ENCODE peak calls at places on chromosome 4, in four cellular contexts. One of them, this sample, is unnamed.

GRCh38 chr4:101282076-101282844 is 65.1 kb downstream of the PPP3CA start:
- DNase-seq in K562: no peak
- DNase-seq in GM12878: no peak
- DNase-seq in HepG2: no peak
- DNase-seq in this sample: no peak

GRCh38 chr4:45453258-45453841 is 670.5 kb downstream of the GABRG1 start:
- DNase-seq in K562: no peak
- DNase-seq in GM12878: no peak
- DNase-seq in HepG2: peak
- DNase-seq in this sample: peak

GRCh38 chr4:82469776-82470345 is 39.5 kb downstream of the ENOPH1 start:
- DNase-seq in K562: no peak
- DNase-seq in GM12878: no peak
- DNase-seq in HepG2: peak
- DNase-seq in this sample: no peak

GRCh38 chr4:3486556-3487270 is 23.6 kb downstream of the DOK7 start:
- DNase-seq in K562: no peak
- DNase-seq in GM12878: no peak
- DNase-seq in HepG2: no peak
- DNase-seq in this sample: no peak

GRCh38 chr4:153228512-153229145 is 24.4 kb downstream of the TRIM2 start:
- DNase-seq in K562: no peak
- DNase-seq in GM12878: no peak
- DNase-seq in HepG2: no peak
- DNase-seq in this sample: no peak

GRCh38 chr4:20192754-20193521 is 58.8 kb upstream of the SLIT2 start:
- DNase-seq in K562: no peak
- DNase-seq in GM12878: no peak
- DNase-seq in HepG2: no peak
- DNase-seq in this sample: no peak

GRCh38 chr4:106245176-106245575 is 70.8 kb downstream of the TBCK start:
- DNase-seq in K562: no peak
- DNase-seq in GM12878: no peak
- DNase-seq in HepG2: peak
- DNase-seq in this sample: no peak

GRCh38 chr4:40333921-40334352 is 1.2 kb upstream of the CHRNA9 start:
- DNase-seq in K562: no peak
- DNase-seq in GM12878: no peak
- DNase-seq in HepG2: no peak
- DNase-seq in this sample: peak

GRCh38 chr4:143250617-143251016 is 65.9 kb downstream of the USP38 start:
- DNase-seq in K562: no peak
- DNase-seq in GM12878: no peak
- DNase-seq in HepG2: no peak
- DNase-seq in this sample: no peak

GRCh38 chr4:38314663-38315062 is 349.3 kb upstream of the KLF3 start:
- DNase-seq in K562: no peak
- DNase-seq in GM12878: no peak
- DNase-seq in HepG2: peak
- DNase-seq in this sample: no peak

DNA sequence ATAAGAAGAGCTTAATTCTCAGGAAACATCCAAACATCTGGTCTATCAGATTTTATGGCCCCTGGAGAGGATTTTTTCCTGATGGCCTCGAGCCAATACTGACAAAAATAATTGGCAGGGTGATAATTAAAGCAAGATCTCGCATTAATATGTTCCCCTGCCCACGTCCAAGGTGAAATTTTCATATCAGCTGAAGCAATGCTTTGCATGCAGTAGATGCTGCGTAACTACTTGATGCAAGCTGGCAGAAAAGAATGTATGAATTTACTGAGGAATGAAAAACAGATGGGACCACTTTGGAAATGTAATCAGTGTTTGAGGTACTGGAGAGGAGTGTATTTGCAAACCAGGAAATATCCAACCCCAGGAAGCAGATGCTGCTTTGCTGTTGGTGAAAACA is 36.8 kb upstream of the REST start:
- DNase-seq in K562: no peak
- DNase-seq in GM12878: no peak
- DNase-seq in HepG2: no peak
- DNase-seq in this sample: no peak
- TF ChIP-seq TARDBP in K562: no peak
- TF ChIP-seq TARDBP in GM12878: no peak
- TF ChIP-seq TARDBP in HepG2: no peak
- TF ChIP-seq TARDBP in this sample: no peak

GRCh38 chr4:163554870-163555465 is 60.5 kb downstream of the TMA16 start:
- DNase-seq in K562: no peak
- DNase-seq in GM12878: no peak
- DNase-seq in HepG2: no peak
- DNase-seq in this sample: no peak
- TF ChIP-seq TARDBP in K562: no peak
- TF ChIP-seq TARDBP in GM12878: no peak
- TF ChIP-seq TARDBP in HepG2: no peak
- TF ChIP-seq TARDBP in this sample: no peak

GRCh38 chr4:78454016-78454415 is 97.6 kb upstream of the ANXA3 start:
- DNase-seq in K562: no peak
- DNase-seq in GM12878: no peak
- DNase-seq in HepG2: no peak
- DNase-seq in this sample: no peak
- TF ChIP-seq TARDBP in K562: no peak
- TF ChIP-seq TARDBP in GM12878: no peak
- TF ChIP-seq TARDBP in HepG2: no peak
- TF ChIP-seq TARDBP in this sample: no peak

GRCh38 chr4:185589067-185589844 is 53.9 kb upstream of the PDLIM3 start:
- DNase-seq in K562: no peak
- DNase-seq in GM12878: no peak
- DNase-seq in HepG2: no peak
- DNase-seq in this sample: no peak

GRCh38 chr4:185591679-185592141 is 56.4 kb upstream of the PDLIM3 start:
- DNase-seq in K562: no peak
- DNase-seq in GM12878: no peak
- DNase-seq in HepG2: peak
- DNase-seq in this sample: no peak

GRCh38 chr4:185590982-185591381 is 55.7 kb upstream of the PDLIM3 start:
- DNase-seq in K562: no peak
- DNase-seq in GM12878: no peak
- DNase-seq in HepG2: no peak
- DNase-seq in this sample: no peak

GRCh38 chr4:185592438-185592837 is 57.1 kb upstream of the PDLIM3 start:
- DNase-seq in K562: no peak
- DNase-seq in GM12878: no peak
- DNase-seq in HepG2: no peak
- DNase-seq in this sample: no peak

GRCh38 chr4:185592845-185593488 is 57.7 kb upstream of the PDLIM3 start:
- DNase-seq in K562: no peak
- DNase-seq in GM12878: no peak
- DNase-seq in HepG2: no peak
- DNase-seq in this sample: no peak
- TF ChIP-seq TARDBP in K562: no peak
- TF ChIP-seq TARDBP in GM12878: no peak
- TF ChIP-seq TARDBP in HepG2: no peak
- TF ChIP-seq TARDBP in this sample: no peak

GRCh38 chr4:183356173-183356825 is 34.1 kb upstream of the CLDN24 start:
- DNase-seq in K562: no peak
- DNase-seq in GM12878: no peak
- DNase-seq in HepG2: no peak
- DNase-seq in this sample: no peak

GRCh38 chr4:183354213-183354612 is 32.0 kb upstream of the CLDN24 start:
- DNase-seq in K562: no peak
- DNase-seq in GM12878: no peak
- DNase-seq in HepG2: peak
- DNase-seq in this sample: peak

GRCh38 chr4:183353557-183353956 is 31.3 kb upstream of the CLDN24 start:
- DNase-seq in K562: peak
- DNase-seq in GM12878: no peak
- DNase-seq in HepG2: no peak
- DNase-seq in this sample: no peak

GRCh38 chr4:183356931-183357675 is 34.9 kb upstream of the CLDN24 start:
- DNase-seq in K562: no peak
- DNase-seq in GM12878: no peak
- DNase-seq in HepG2: no peak
- DNase-seq in this sample: no peak

GRCh38 chr4:183355405-183355804 is 33.2 kb upstream of the CLDN24 start:
- DNase-seq in K562: no peak
- DNase-seq in GM12878: no peak
- DNase-seq in HepG2: no peak
- DNase-seq in this sample: no peak
- TF ChIP-seq TARDBP in K562: no peak
- TF ChIP-seq TARDBP in GM12878: no peak
- TF ChIP-seq TARDBP in HepG2: no peak
- TF ChIP-seq TARDBP in this sample: no peak

GRCh38 chr4:11748169-11748872 is 319.6 kb upstream of the HS3ST1 start:
- DNase-seq in K562: no peak
- DNase-seq in GM12878: no peak
- DNase-seq in HepG2: no peak
- DNase-seq in this sample: no peak
- TF ChIP-seq TARDBP in K562: no peak
- TF ChIP-seq TARDBP in GM12878: no peak
- TF ChIP-seq TARDBP in HepG2: no peak
- TF ChIP-seq TARDBP in this sample: no peak

This sample was measured in HEK293T.